ENCODE peak calls at places on chromosome 15, in eight cellular contexts. U is left ventricle myocardium inferior; G is GM20000; Z is GM12865; S is activated gamma-delta T cell treated with Interleukin-2 at 50 U/mL for 16 hours; D is lung microvascular endothelial cell; J is HCEC 1CT; I is activated naive CD4-positive, alpha-beta T cell treated with anti-CD3 and anti-CD28 coated beads, Interleukin-2, amount 10 ng/mL, durations not matched to agents 7 days and 5 days. E is an unnamed sample.
A peak's percentile ranks its signal among the peaks of the same experiment; 100 is the strongest.

GRCh38 chr15:84001655-84002054 is 233.9 kb upstream of the GOLGA6L4 start:
- DNase-seq in Z (no peak), D (no peak), S (no peak), U (no peak), G (no peak), J (no peak), I (no peak), E (no peak)

GRCh38 chr15:58352026-58352929 is 79.5 kb upstream of the LIPC start:
- DNase-seq in S (no peak), Z (no peak), G (no peak), J (no peak), U (no peak), D (no peak), I (no peak), E (peak; percentile 82)

GRCh38 chr15:69232144-69232543 is 66.6 kb upstream of the PAQR5 start:
- DNase-seq in S (no peak), I (no peak), D (no peak), Z (no peak), J (peak; percentile 80), U (no peak), G (no peak), E (no peak)

GRCh38 chr15:83106994-83107840 is at the start of gene TM6SF1:
- DNase-seq in I (peak; percentile 54), J (no peak), Z (peak; percentile 44), S (peak; percentile 6), D (peak; percentile 46), G (peak; percentile 57), U (no peak), E (peak; percentile 79)

GRCh38 chr15:64354683-64355558 is 1.1 kb downstream of the CSNK1G1 start:
- DNase-seq in U (no peak), S (peak; percentile 4), D (no peak), Z (peak; percentile 17), G (peak; percentile 11), J (no peak), I (no peak), E (peak; percentile 37)

GRCh38 chr15:55247766-55248427 is 41.7 kb downstream of the RAB27A start:
- DNase-seq in J (no peak), I (no peak), Z (no peak), G (no peak), S (no peak), U (no peak), D (no peak), E (no peak)

GRCh38 chr15:40340038-40340739 is 550 bp downstream of the CCDC9B start:
- DNase-seq in G (no peak), S (no peak), Z (no peak), U (peak; percentile 90), J (peak; percentile 33), D (peak; percentile 70), I (no peak), E (no peak)

GRCh38 chr15:101148881-101149664 is 102.8 kb downstream of the CHSY1 start:
- DNase-seq in S (no peak), U (no peak), D (no peak), G (no peak), J (no peak), I (no peak), Z (no peak), E (peak; percentile 61)

GRCh38 chr15:78810377-78811123 is 714 bp downstream of the ADAMTS7 start:
- DNase-seq in Z (no peak), I (peak; percentile 24), J (peak; percentile 26), S (no peak), D (peak; percentile 62), U (peak; percentile 72), G (peak; percentile 73), E (no peak)

GRCh38 chr15:68749365-68750141 is 71.1 kb downstream of the ANP32A start:
- DNase-seq in I (no peak), G (no peak), J (no peak), D (no peak), U (no peak), Z (no peak), S (no peak), E (no peak)